ENCODE peak calls at places on chromosomes 11 and 22, in six cellular contexts. B is stimulated activated CD4-positive, alpha-beta T cell treated with anti-CD3 and anti-CD28 coated beads, Interleukin-1b, Interleukin-23, amount 100 ng/mL, for 24 hours; H is A172; F is activated T-cell treated with anti-CD3 and anti-CD28 coated beads, Interleukin-2, amount 50 U/mL, for 4 hours; V is hypothalamus; W is skeletal muscle cell. C is an unnamed sample.

GRCh38 chr11:120392791-120393190 is 56.6 kb downstream of the ARHGEF12 start:
- DNase-seq in B (no peak), H (no peak), F (no peak), V (no peak), W (no peak), C (no peak)

GRCh38 chr22:19359554-19360299 is 68.2 kb upstream of the CLTCL1 start:
- DNase-seq in B (no peak), H (no peak), F (no peak), V (no peak), W (no peak), C (no peak)

GRCh38 chr22:33361581-33361980 is 303.4 kb upstream of the SYN3 start:
- DNase-seq in B (no peak), H (peak), F (no peak), V (no peak), W (no peak), C (no peak)

GRCh38 chr11:7020183-7020917 is at the start of the genes NLRP14 and ZNF214:
- DNase-seq in B (no peak), H (peak), F (no peak), V (peak), W (peak), C (no peak)

GRCh38 chr11:72511393-72512047 is 77.2 kb upstream of the CLPB start:
- DNase-seq in B (no peak), H (peak), F (no peak), V (no peak), W (no peak), C (no peak)

GRCh38 chr11:34851916-34852315 is 64.3 kb downstream of the APIP start:
- DNase-seq in B (no peak), H (no peak), F (no peak), V (no peak), W (no peak), C (no peak)

GRCh38 chr11:65934014-65934413 is 11.3 kb upstream of the TSGA10IP start:
- DNase-seq in B (no peak), H (no peak), F (no peak), V (no peak), W (no peak), C (no peak)

GRCh38 chr11:64754124-64754918 is 5.5 kb downstream of the PYGM start:
- DNase-seq in B (no peak), H (no peak), F (no peak), V (no peak), W (no peak), C (no peak)

GRCh38 chr11:121467965-121468364 is 15.2 kb upstream of the SORL1-AS1 start:
- DNase-seq in B (peak), H (no peak), F (peak), V (no peak), W (no peak), C (peak)

GRCh38 chr11:77101043-77101537 is 1.6 kb upstream of the OMP start:
- DNase-seq in B (no peak), H (peak), F (no peak), V (no peak), W (no peak), C (no peak)

GRCh38 chr11:26901162-26901561 is 92.8 kb upstream of the FIBIN start:
- DNase-seq in B (no peak), H (no peak), F (no peak), V (no peak), W (peak), C (no peak)

GRCh38 chr11:45180158-45180887 is 33.9 kb downstream of the PRDM11 start:
- DNase-seq in B (no peak), H (peak), F (no peak), V (no peak), W (no peak), C (no peak)

GRCh38 chr11:118290923-118291322 is 13.6 kb upstream of the CD3E start:
- DNase-seq in B (no peak), H (no peak), F (no peak), V (no peak), W (no peak), C (peak)

GRCh38 chr11:23976776-23977380 is 520.0 kb upstream of the LUZP2 start:
- DNase-seq in B (no peak), H (no peak), F (no peak), V (no peak), W (peak), C (no peak)

GRCh38 chr11:125070699-125071254 is 7.7 kb downstream of the SLC37A2 start:
- DNase-seq in B (no peak), H (peak), F (no peak), V (no peak), W (no peak), C (no peak)

GRCh38 chr11:92224394-92225205 is at the start of gene FAT3:
- DNase-seq in B (no peak), H (peak), F (no peak), V (peak), W (peak), C (no peak)

GRCh38 chr11:17558916-17559315 is 11.9 kb downstream of the OTOG start:
- DNase-seq in B (no peak), H (no peak), F (no peak), V (no peak), W (no peak), C (no peak)

GRCh38 chr11:107665016-107665415 is 46.8 kb downstream of the SLN start:
- DNase-seq in B (no peak), H (no peak), F (no peak), V (no peak), W (peak), C (no peak)

GRCh38 chr22:31615940-31616314 is 46.1 kb downstream of the PISD start:
- DNase-seq in B (no peak), H (no peak), F (no peak), V (no peak), W (no peak), C (no peak)

GRCh38 chr11:59582006-59582405 is 33.6 kb downstream of the OSBP start:
- DNase-seq in B (no peak), H (no peak), F (no peak), V (no peak), W (no peak), C (no peak)

GRCh38 chr22:27347951-27348350 is 453.6 kb downstream of the MN1 start:
- DNase-seq in B (no peak), H (no peak), F (no peak), V (no peak), W (no peak), C (no peak)